ENCODE peak calls at places on chromosomes 7 and 10, in eight cellular contexts. One of them, this sample, is unnamed.

GRCh38 chr7:107643407-107643806 is 17.2 kb upstream of the SLC26A4 start:
- DNase-seq in heart right ventricle: no peak
- DNase-seq in mammary epithelial cell: peak; percentile 24
- DNase-seq in iPS DF 6.9: no peak
- DNase-seq in effector memory CD4-positive, alpha-beta T cell: no peak
- DNase-seq in psoas muscle: no peak
- DNase-seq in fibroblast of lung: peak; percentile 82
- DNase-seq in astrocyte: peak; percentile 70
- DNase-seq in this sample: no peak

GRCh38 chr10:4074559-4075407 is 289.8 kb upstream of the KLF6 start:
- DNase-seq in heart right ventricle: peak; percentile 24
- DNase-seq in mammary epithelial cell: peak; percentile 89
- DNase-seq in iPS DF 6.9: no peak
- DNase-seq in effector memory CD4-positive, alpha-beta T cell: peak; percentile 5
- DNase-seq in psoas muscle: no peak
- DNase-seq in fibroblast of lung: peak; percentile 77
- DNase-seq in astrocyte: peak; percentile 74
- DNase-seq in this sample: no peak

GRCh38 chr7:8044761-8045430 is 76.3 kb downstream of the GLCCI1 start:
- DNase-seq in heart right ventricle: no peak
- DNase-seq in mammary epithelial cell: no peak
- DNase-seq in iPS DF 6.9: no peak
- DNase-seq in effector memory CD4-positive, alpha-beta T cell: no peak
- DNase-seq in psoas muscle: no peak
- DNase-seq in fibroblast of lung: no peak
- DNase-seq in astrocyte: no peak
- DNase-seq in this sample: no peak

GRCh38 chr10:95181731-95182130 is 12.3 kb upstream of the ACSM6 start:
- DNase-seq in heart right ventricle: no peak
- DNase-seq in mammary epithelial cell: no peak
- DNase-seq in iPS DF 6.9: no peak
- DNase-seq in effector memory CD4-positive, alpha-beta T cell: no peak
- DNase-seq in psoas muscle: no peak
- DNase-seq in fibroblast of lung: no peak
- DNase-seq in astrocyte: no peak
- DNase-seq in this sample: no peak

GRCh38 chr7:151404216-151405011 is 5.4 kb downstream of the WDR86 start:
- DNase-seq in heart right ventricle: no peak
- DNase-seq in mammary epithelial cell: peak; percentile 32
- DNase-seq in iPS DF 6.9: no peak
- DNase-seq in effector memory CD4-positive, alpha-beta T cell: no peak
- DNase-seq in psoas muscle: peak; percentile 48
- DNase-seq in fibroblast of lung: peak; percentile 14
- DNase-seq in astrocyte: peak; percentile 11
- DNase-seq in this sample: no peak

GRCh38 chr10:35705671-35706070 is 63.6 kb upstream of the FZD8 start:
- DNase-seq in heart right ventricle: no peak
- DNase-seq in mammary epithelial cell: peak; percentile 3
- DNase-seq in iPS DF 6.9: no peak
- DNase-seq in effector memory CD4-positive, alpha-beta T cell: no peak
- DNase-seq in psoas muscle: no peak
- DNase-seq in fibroblast of lung: no peak
- DNase-seq in astrocyte: no peak
- DNase-seq in this sample: no peak

GRCh38 chr7:12685550-12685949 is 1.9 kb upstream of the ARL4A start:
- DNase-seq in heart right ventricle: peak; percentile 19
- DNase-seq in mammary epithelial cell: no peak
- DNase-seq in iPS DF 6.9: peak; percentile 68
- DNase-seq in effector memory CD4-positive, alpha-beta T cell: no peak
- DNase-seq in psoas muscle: no peak
- DNase-seq in fibroblast of lung: peak; percentile 45
- DNase-seq in astrocyte: peak; percentile 23
- DNase-seq in this sample: peak; percentile 38

GRCh38 chr10:49361178-49361554 is 34.7 kb downstream of the DRGX start:
- DNase-seq in heart right ventricle: no peak
- DNase-seq in mammary epithelial cell: no peak
- DNase-seq in iPS DF 6.9: no peak
- DNase-seq in effector memory CD4-positive, alpha-beta T cell: no peak
- DNase-seq in psoas muscle: no peak
- DNase-seq in fibroblast of lung: no peak
- DNase-seq in astrocyte: no peak
- DNase-seq in this sample: no peak

GRCh38 chr10:121928528-121928884 is 675 bp upstream of the ATE1 start:
- DNase-seq in heart right ventricle: no peak
- DNase-seq in mammary epithelial cell: peak; percentile 12
- DNase-seq in iPS DF 6.9: no peak
- DNase-seq in effector memory CD4-positive, alpha-beta T cell: no peak
- DNase-seq in psoas muscle: no peak
- DNase-seq in fibroblast of lung: peak; percentile 27
- DNase-seq in astrocyte: peak; percentile 11
- DNase-seq in this sample: no peak

GRCh38 chr10:49781247-49781646 is 19.1 kb upstream of the OGDHL start:
- DNase-seq in heart right ventricle: no peak
- DNase-seq in mammary epithelial cell: no peak
- DNase-seq in iPS DF 6.9: no peak
- DNase-seq in effector memory CD4-positive, alpha-beta T cell: no peak
- DNase-seq in psoas muscle: no peak
- DNase-seq in fibroblast of lung: peak; percentile 8
- DNase-seq in astrocyte: no peak
- DNase-seq in this sample: no peak

GRCh38 chr10:49080965-49081364 is 34.4 kb downstream of the VSTM4 start:
- DNase-seq in heart right ventricle: no peak
- DNase-seq in mammary epithelial cell: no peak
- DNase-seq in iPS DF 6.9: no peak
- DNase-seq in effector memory CD4-positive, alpha-beta T cell: no peak
- DNase-seq in psoas muscle: no peak
- DNase-seq in fibroblast of lung: no peak
- DNase-seq in astrocyte: no peak
- DNase-seq in this sample: no peak

GRCh38 chr10:17669185-17669872 is 25.4 kb downstream of the STAM start:
- DNase-seq in heart right ventricle: no peak
- DNase-seq in mammary epithelial cell: no peak
- DNase-seq in iPS DF 6.9: no peak
- DNase-seq in effector memory CD4-positive, alpha-beta T cell: peak; percentile 49
- DNase-seq in psoas muscle: no peak
- DNase-seq in fibroblast of lung: no peak
- DNase-seq in astrocyte: no peak
- DNase-seq in this sample: no peak

GRCh38 chr10:129777687-129778086 is 186.4 kb downstream of the EBF3 start:
- DNase-seq in heart right ventricle: no peak
- DNase-seq in mammary epithelial cell: no peak
- DNase-seq in iPS DF 6.9: no peak
- DNase-seq in effector memory CD4-positive, alpha-beta T cell: no peak
- DNase-seq in psoas muscle: no peak
- DNase-seq in fibroblast of lung: no peak
- DNase-seq in astrocyte: no peak
- DNase-seq in this sample: no peak

GRCh38 chr10:77251297-77252013 is 386.2 kb downstream of the KCNMA1 start:
- DNase-seq in heart right ventricle: no peak
- DNase-seq in mammary epithelial cell: peak; percentile 29
- DNase-seq in iPS DF 6.9: no peak
- DNase-seq in effector memory CD4-positive, alpha-beta T cell: no peak
- DNase-seq in psoas muscle: no peak
- DNase-seq in fibroblast of lung: peak; percentile 33
- DNase-seq in astrocyte: no peak
- DNase-seq in this sample: no peak

GRCh38 chr7:20013551-20013950 is 203.6 kb downstream of the MACC1 start:
- DNase-seq in heart right ventricle: no peak
- DNase-seq in mammary epithelial cell: no peak
- DNase-seq in iPS DF 6.9: no peak
- DNase-seq in effector memory CD4-positive, alpha-beta T cell: no peak
- DNase-seq in psoas muscle: no peak
- DNase-seq in fibroblast of lung: peak; percentile 29
- DNase-seq in astrocyte: no peak
- DNase-seq in this sample: no peak

GRCh38 chr10:117178190-117178589 is 19.1 kb upstream of the KCNK18 start:
- DNase-seq in heart right ventricle: no peak
- DNase-seq in mammary epithelial cell: no peak
- DNase-seq in iPS DF 6.9: no peak
- DNase-seq in effector memory CD4-positive, alpha-beta T cell: no peak
- DNase-seq in psoas muscle: no peak
- DNase-seq in fibroblast of lung: no peak
- DNase-seq in astrocyte: no peak
- DNase-seq in this sample: no peak

DNA sequence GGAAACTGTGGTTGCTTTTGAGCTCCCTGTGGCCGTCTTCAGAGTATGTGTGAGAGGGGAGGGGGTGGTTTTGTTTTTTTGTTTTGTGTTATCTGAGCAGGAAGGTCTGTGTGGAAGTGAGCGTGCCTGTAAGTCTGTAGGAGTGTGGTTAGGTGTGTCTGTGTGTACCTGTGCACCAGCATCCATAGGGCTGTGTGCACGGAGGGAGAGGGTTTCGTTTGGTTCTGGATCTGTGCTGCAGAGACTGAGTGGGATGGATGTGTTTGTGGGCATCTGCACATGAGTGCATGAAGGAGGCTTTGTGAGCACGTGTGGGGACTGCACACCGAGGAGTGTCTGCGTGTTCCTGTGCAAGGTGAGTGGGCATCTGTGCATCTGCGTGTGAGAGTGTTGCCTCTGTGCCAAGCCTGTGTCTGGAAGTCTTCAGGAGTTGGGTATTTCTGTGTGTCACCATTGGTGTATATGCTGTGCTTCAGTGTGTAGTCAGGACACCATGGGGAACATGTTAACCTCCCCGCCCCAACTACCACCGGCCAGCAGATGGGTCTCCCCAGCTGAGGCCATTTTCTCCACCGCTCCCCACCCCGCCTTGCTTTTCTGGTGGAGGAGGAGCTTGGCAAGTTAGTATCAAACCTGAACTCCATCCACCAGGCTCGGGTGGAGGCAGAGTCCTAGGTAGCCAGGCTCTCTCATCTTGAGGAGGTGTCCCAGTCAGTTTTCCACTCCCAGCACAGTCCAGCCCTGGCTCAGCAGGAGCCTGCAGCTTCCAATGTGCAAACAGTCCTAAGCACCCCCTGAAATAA is 7.1 kb upstream of the TLX1 start:
- DNase-seq in heart right ventricle: no peak
- DNase-seq in mammary epithelial cell: no peak
- DNase-seq in iPS DF 6.9: no peak
- DNase-seq in effector memory CD4-positive, alpha-beta T cell: no peak
- DNase-seq in psoas muscle: peak; percentile 39
- DNase-seq in fibroblast of lung: no peak
- DNase-seq in astrocyte: no peak
- DNase-seq in this sample: no peak
- H3K27me3 ChIP-seq in heart right ventricle: peaks cover 99% of the 10 kb centered on the region
- H3K27me3 ChIP-seq in mammary epithelial cell: peaks cover 33% of the 10 kb centered on the region
- H3K27me3 ChIP-seq in iPS DF 6.9: peaks cover 98% of the 10 kb centered on the region
- H3K27me3 ChIP-seq in effector memory CD4-positive, alpha-beta T cell: peaks cover 34% of the 10 kb centered on the region
- H3K27me3 ChIP-seq in psoas muscle: peaks cover 47% of the 10 kb centered on the region
- H3K27me3 ChIP-seq in fibroblast of lung: peaks cover 85% of the 10 kb centered on the region
- H3K27me3 ChIP-seq in astrocyte: peaks cover 95% of the 10 kb centered on the region
- H3K27me3 ChIP-seq in this sample: peaks cover 43% of the 10 kb centered on the region

DNA sequence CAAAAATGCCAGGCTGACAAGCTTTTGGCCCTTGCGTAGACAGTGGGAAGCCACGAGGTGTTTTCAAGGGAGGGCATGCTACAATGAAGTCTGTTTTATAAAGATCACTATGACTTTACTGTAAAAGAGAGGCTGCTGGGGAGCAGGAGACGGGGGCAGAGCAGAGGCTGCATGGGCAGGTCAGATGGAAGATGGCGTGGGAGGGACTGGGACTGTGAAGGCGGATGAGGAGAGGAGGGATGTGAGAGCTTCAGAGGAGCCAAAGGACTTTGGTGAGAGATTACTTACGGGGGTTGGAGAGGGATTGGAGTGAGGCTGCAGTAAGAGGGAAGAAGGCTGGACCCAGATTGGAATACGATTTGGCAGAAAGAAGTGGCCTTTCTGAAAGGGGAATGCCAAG is 86.6 kb upstream of the PCBD1 start:
- DNase-seq in heart right ventricle: no peak
- DNase-seq in mammary epithelial cell: no peak
- DNase-seq in iPS DF 6.9: no peak
- DNase-seq in effector memory CD4-positive, alpha-beta T cell: no peak
- DNase-seq in psoas muscle: no peak
- DNase-seq in fibroblast of lung: no peak
- DNase-seq in astrocyte: no peak
- DNase-seq in this sample: no peak
- H3K4me1 ChIP-seq in heart right ventricle: no peaks in the 10 kb centered on the region
- H3K4me1 ChIP-seq in mammary epithelial cell: no peaks in the 10 kb centered on the region
- H3K4me1 ChIP-seq in iPS DF 6.9: no peaks in the 10 kb centered on the region
- H3K4me1 ChIP-seq in effector memory CD4-positive, alpha-beta T cell: no peaks in the 10 kb centered on the region
- H3K4me1 ChIP-seq in psoas muscle: no peaks in the 10 kb centered on the region
- H3K4me1 ChIP-seq in fibroblast of lung: no peaks in the 10 kb centered on the region
- H3K4me1 ChIP-seq in astrocyte: peaks cover 11% of the 10 kb centered on the region
- H3K4me1 ChIP-seq in this sample: no peaks in the 10 kb centered on the region

DNA sequence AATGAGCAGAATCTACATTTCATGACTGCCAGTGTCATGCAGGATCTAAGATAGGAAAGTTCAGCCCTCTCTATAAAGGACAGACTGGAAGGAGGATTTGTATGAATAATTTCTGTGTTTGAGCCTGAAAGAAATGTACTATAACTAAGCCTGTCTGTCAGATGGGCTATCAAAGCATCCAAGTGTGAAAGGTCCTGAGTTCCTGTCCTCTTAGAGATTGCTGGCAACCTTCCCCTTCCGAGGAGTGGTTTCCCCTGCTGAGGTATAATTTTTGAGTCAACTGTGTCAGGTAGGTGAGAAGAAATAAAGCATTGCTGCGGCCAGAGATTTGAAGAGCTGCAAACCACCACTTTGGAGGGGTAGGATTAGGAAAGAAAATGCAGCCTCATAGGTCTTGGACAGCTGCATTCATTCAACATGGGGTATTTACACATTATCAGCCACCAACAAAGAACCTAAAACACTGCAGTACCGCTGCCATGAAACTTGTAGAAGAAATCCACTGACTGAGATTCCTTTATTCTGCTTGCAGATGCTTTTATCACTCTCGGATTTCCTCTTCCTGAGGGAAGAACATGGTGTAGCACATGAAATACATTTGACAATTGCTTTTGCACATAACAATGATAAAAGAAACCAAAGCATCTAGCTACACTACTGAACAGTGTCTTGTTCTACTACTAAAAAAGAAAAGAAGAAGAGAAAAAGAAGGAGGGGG is 189.1 kb downstream of the DGKI start:
- DNase-seq in heart right ventricle: no peak
- DNase-seq in mammary epithelial cell: no peak
- DNase-seq in iPS DF 6.9: no peak
- DNase-seq in effector memory CD4-positive, alpha-beta T cell: no peak
- DNase-seq in psoas muscle: no peak
- DNase-seq in fibroblast of lung: no peak
- DNase-seq in astrocyte: no peak
- DNase-seq in this sample: no peak
- H3K27me3 ChIP-seq in heart right ventricle: no peaks in the 10 kb centered on the region
- H3K27me3 ChIP-seq in mammary epithelial cell: no peaks in the 10 kb centered on the region
- H3K27me3 ChIP-seq in iPS DF 6.9: no peaks in the 10 kb centered on the region
- H3K27me3 ChIP-seq in effector memory CD4-positive, alpha-beta T cell: no peaks in the 10 kb centered on the region
- H3K27me3 ChIP-seq in psoas muscle: no peaks in the 10 kb centered on the region
- H3K27me3 ChIP-seq in fibroblast of lung: no peaks in the 10 kb centered on the region
- H3K27me3 ChIP-seq in astrocyte: no peaks in the 10 kb centered on the region
- H3K27me3 ChIP-seq in this sample: no peaks in the 10 kb centered on the region

DNA sequence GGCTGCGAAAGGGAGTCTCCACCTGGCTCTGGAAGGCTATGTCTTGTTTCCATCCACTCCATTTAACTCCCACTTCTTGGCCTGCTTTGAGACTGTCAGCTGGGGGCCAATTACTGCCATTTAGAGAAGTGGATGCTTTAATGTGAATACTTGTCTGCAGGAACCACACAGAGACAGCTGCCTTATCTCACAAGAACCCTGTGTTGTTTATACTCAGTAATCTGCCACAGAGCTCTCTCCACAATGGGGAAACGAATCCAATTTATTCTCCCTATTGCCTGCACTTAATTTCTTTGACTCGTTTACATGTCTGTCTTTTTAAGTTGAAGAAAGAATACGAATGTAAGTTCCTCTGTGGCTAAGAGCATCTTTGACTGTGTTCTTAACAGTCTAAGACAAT is 786.9 kb upstream of the C7orf33 start:
- DNase-seq in heart right ventricle: no peak
- DNase-seq in mammary epithelial cell: no peak
- DNase-seq in iPS DF 6.9: no peak
- DNase-seq in effector memory CD4-positive, alpha-beta T cell: no peak
- DNase-seq in psoas muscle: no peak
- DNase-seq in fibroblast of lung: no peak
- DNase-seq in astrocyte: no peak
- DNase-seq in this sample: no peak
- H3K4me1 ChIP-seq in heart right ventricle: no peaks in the 10 kb centered on the region
- H3K4me1 ChIP-seq in mammary epithelial cell: no peaks in the 10 kb centered on the region
- H3K4me1 ChIP-seq in iPS DF 6.9: no peaks in the 10 kb centered on the region
- H3K4me1 ChIP-seq in effector memory CD4-positive, alpha-beta T cell: no peaks in the 10 kb centered on the region
- H3K4me1 ChIP-seq in psoas muscle: no peaks in the 10 kb centered on the region
- H3K4me1 ChIP-seq in fibroblast of lung: no peaks in the 10 kb centered on the region
- H3K4me1 ChIP-seq in astrocyte: no peaks in the 10 kb centered on the region
- H3K4me1 ChIP-seq in this sample: no peaks in the 10 kb centered on the region

This sample was measured in HAP-1.